ENCODE peak calls at places on chromosome 7, in eight cellular contexts. T is stomach; Q is NB4; U is IMR-90; R is K562; G is cardiac muscle cell; D is esophagus muscularis mucosa; L is CD8-positive, alpha-beta T cell. E is an unnamed sample.
A peak's percentile ranks its signal among the peaks of the same experiment; 100 is the strongest.

GRCh38 chr7:157483971-157484410 is 147.2 kb downstream of the DNAJB6 start:
- DNase-seq in D (no peak), T (no peak), Q (no peak), R (no peak), G (no peak), U (no peak), L (no peak), E (no peak)

GRCh38 chr7:22697322-22697859 is 29.6 kb upstream of the IL6 start:
- DNase-seq in Q (no peak), G (no peak), U (no peak), L (no peak), T (no peak), R (no peak), D (no peak), E (no peak)

GRCh38 chr7:32501522-32501921 is 6.2 kb downstream of the AVL9 start:
- DNase-seq in U (peak; percentile 66), R (no peak), Q (no peak), D (no peak), G (peak; percentile 44), L (no peak), T (no peak), E (peak; percentile 82)

GRCh38 chr7:98252655-98253054 is 623 bp upstream of the TECPR1 start:
- DNase-seq in G (peak; percentile 6), T (no peak), L (no peak), R (no peak), D (no peak), U (peak; percentile 11), Q (no peak), E (no peak)

GRCh38 chr7:136956232-136956631 is 87.8 kb downstream of the CHRM2 start:
- DNase-seq in Q (no peak), U (peak; percentile 87), R (no peak), G (peak; percentile 53), L (no peak), D (no peak), T (no peak), E (peak; percentile 26)

GRCh38 chr7:142771353-142771723 is 568 bp downstream of the PRSS2 start:
- DNase-seq in U (no peak), L (no peak), T (no peak), Q (no peak), D (no peak), R (no peak), G (no peak), E (no peak)

GRCh38 chr7:7202375-7202720 is 20.0 kb downstream of the C1GALT1 start:
- DNase-seq in Q (no peak), T (no peak), G (no peak), U (no peak), L (no peak), D (no peak), R (no peak), E (no peak)

GRCh38 chr7:123643495-123644428 is 11.9 kb upstream of the LMOD2 start:
- DNase-seq in U (peak; percentile 70), T (no peak), L (no peak), Q (no peak), D (no peak), G (peak; percentile 83), R (peak; percentile 38), E (peak; percentile 71)

GRCh38 chr7:158646766-158647474 is 57.7 kb downstream of the NCAPG2 start:
- DNase-seq in U (no peak), D (no peak), L (no peak), G (no peak), T (no peak), Q (peak; percentile 50), R (peak; percentile 45), E (no peak)

GRCh38 chr7:106326594-106327537 is 42.1 kb upstream of the NAMPT start:
- DNase-seq in D (peak; percentile 39), Q (no peak), T (no peak), L (no peak), U (peak; percentile 36), R (no peak), G (no peak), E (no peak)

GRCh38 chr7:55074008-55074499 is 55.2 kb downstream of the EGFR start:
- DNase-seq in Q (no peak), T (peak; percentile 77), L (peak; percentile 17), U (peak; percentile 79), G (peak; percentile 72), R (peak; percentile 5), D (no peak), E (peak; percentile 95)

GRCh38 chr7:7554021-7554432 is 12.7 kb upstream of the MIOS start:
- DNase-seq in T (no peak), Q (no peak), U (no peak), R (no peak), L (no peak), D (no peak), G (peak; percentile 32), E (no peak)

GRCh38 chr7:99943641-99944507 is 14.5 kb upstream of the GJC3 start:
- DNase-seq in D (peak; percentile 79), U (no peak), T (no peak), R (no peak), L (no peak), Q (no peak), G (no peak), E (no peak)

GRCh38 chr7:142391191-142391992 is 133.5 kb upstream of the PRSS58 start:
- DNase-seq in R (peak; percentile 53), L (peak; percentile 45), G (peak; percentile 29), U (peak; percentile 15), D (no peak), Q (peak; percentile 71), T (no peak), E (no peak)

GRCh38 chr7:55246181-55246580 is 119.0 kb upstream of the LANCL2 start:
- DNase-seq in D (peak; percentile 50), Q (no peak), L (no peak), G (no peak), U (peak; percentile 81), R (no peak), T (no peak), E (peak; percentile 84)

GRCh38 chr7:95471076-95471475 is 14.7 kb upstream of the ASB4 start:
- DNase-seq in R (no peak), U (no peak), D (no peak), T (no peak), G (no peak), Q (peak; percentile 22), L (no peak), E (no peak)

GRCh38 chr7:13262929-13263530 is 575.6 kb downstream of the ARL4A start:
- DNase-seq in D (no peak), G (peak; percentile 68), L (no peak), T (no peak), Q (peak; percentile 61), R (peak; percentile 56), U (peak; percentile 52), E (peak; percentile 52)

GRCh38 chr7:145489609-145490008 is 627.0 kb upstream of the CNTNAP2 start:
- DNase-seq in G (no peak), Q (no peak), R (no peak), T (no peak), U (no peak), D (no peak), L (no peak), E (no peak)

GRCh38 chr7:159147687-159148086 is 3.0 kb upstream of the VIPR2 start:
- DNase-seq in G (no peak), R (no peak), T (no peak), L (no peak), Q (no peak), D (peak; percentile 83), U (no peak), E (no peak)

GRCh38 chr7:50656141-50656895 is 91.1 kb upstream of the DDC start:
- DNase-seq in U (no peak), G (no peak), D (no peak), L (no peak), Q (no peak), T (no peak), R (no peak), E (no peak)

GRCh38 chr7:16422917-16423316 is 1.6 kb upstream of the CRPPA start:
- DNase-seq in T (no peak), U (no peak), R (peak; percentile 73), L (no peak), Q (peak; percentile 22), G (no peak), D (no peak), E (no peak)

GRCh38 chr7:27175005-27175625 is 995 bp upstream of the HOXA10 start:
- DNase-seq in D (no peak), T (no peak), R (no peak), Q (peak; percentile 74), G (no peak), L (no peak), U (no peak), E (no peak)

GRCh38 chr7:16438988-16439387 is 17.6 kb upstream of the CRPPA start:
- DNase-seq in T (no peak), L (no peak), D (no peak), U (no peak), G (no peak), R (no peak), Q (no peak), E (no peak)

GRCh38 chr7:151168022-151168786 is 710 bp upstream of the GBX1 start:
- DNase-seq in L (peak; percentile 55), T (peak; percentile 42), D (no peak), G (no peak), Q (peak; percentile 64), R (peak; percentile 81), U (no peak), E (no peak)
- TF ChIP-seq CTCF in L (peak; percentile 70), T (peak; percentile 55), D (peak; percentile 41), G (peak; percentile 66), Q (peak; percentile 66), R (peak; percentile 92), U (peak; percentile 43), E (peak; percentile 75)

GRCh38 chr7:139842414-139843210 is 13.5 kb downstream of the TBXAS1 start:
- DNase-seq in L (no peak), D (peak; percentile 82), T (no peak), R (no peak), Q (peak; percentile 62), G (peak; percentile 39), U (peak; percentile 62), E (peak; percentile 7)
- H3K4me3 ChIP-seq in L (no peak overlapping the region), D (no peak overlapping the region), T (no peak overlapping the region), R (no peak overlapping the region), Q (no peak overlapping the region), G (no peak overlapping the region), U (no peak overlapping the region), E (no peak overlapping the region)

GRCh38 chr7:93622036-93622714 is 47.7 kb upstream of the CALCR start:
- DNase-seq in D (no peak), G (peak; percentile 49), T (no peak), Q (peak; percentile 28), R (peak; percentile 53), U (peak; percentile 8), L (no peak), E (peak; percentile 47)
- TF ChIP-seq CTCF in D (no peak), G (peak; percentile 38), T (peak; percentile 9), Q (peak; percentile 35), R (peak; percentile 61), U (peak; percentile 27), L (no peak), E (peak; percentile 47)

GRCh38 chr7:2510909-2511768 is 8.4 kb upstream of the LFNG start:
- DNase-seq in T (peak; percentile 69), Q (peak; percentile 86), U (no peak), R (no peak), L (peak; percentile 76), D (no peak), G (no peak), E (peak; percentile 32)

GRCh38 chr7:2512713-2513112 is 6.9 kb upstream of the LFNG start:
- DNase-seq in U (no peak), D (no peak), G (no peak), L (no peak), R (no peak), T (no peak), Q (no peak), E (no peak)

GRCh38 chr7:2512179-2512644 is 7.4 kb upstream of the LFNG start:
- DNase-seq in T (no peak), L (no peak), D (no peak), R (no peak), Q (no peak), U (no peak), G (no peak), E (no peak)

GRCh38 chr7:2510130-2510776 is 9.3 kb upstream of the LFNG start:
- DNase-seq in G (no peak), T (no peak), Q (no peak), U (no peak), L (no peak), R (no peak), D (no peak), E (no peak)

GRCh38 chr7:2511769-2512168 is 7.8 kb upstream of the LFNG start:
- DNase-seq in Q (no peak), L (no peak), R (no peak), G (no peak), T (no peak), D (no peak), U (no peak), E (no peak)
- H3K4me3 ChIP-seq in Q (no peak overlapping the region), L (peak overlapping the region; percentile 48), R (no peak overlapping the region), G (no peak overlapping the region), T (no peak overlapping the region), D (no peak overlapping the region), U (no peak overlapping the region), E (no peak overlapping the region)